ENCODE peak calls at places on chromosomes 3 and 15, in four cellular contexts. One of them, this sample, is unnamed.

GRCh38 chr3:32401541-32402052 is 9.9 kb downstream of the CMTM7 start:
- DNase-seq in psoas muscle: peak
- DNase-seq in ureter: peak
- DNase-seq in transverse colon: peak
- DNase-seq in this sample: peak

GRCh38 chr3:141485578-141486415 is 1.0 kb upstream of the RASA2 start:
- DNase-seq in ureter: no peak
- DNase-seq in transverse colon: no peak
- DNase-seq in psoas muscle: no peak
- DNase-seq in this sample: peak

GRCh38 chr3:108608750-108609149 is 19.2 kb downstream of the DZIP3 start:
- DNase-seq in psoas muscle: no peak
- DNase-seq in transverse colon: no peak
- DNase-seq in ureter: no peak
- DNase-seq in this sample: no peak

GRCh38 chr15:74240002-74240568 is 4.0 kb downstream of the CCDC33 start:
- DNase-seq in ureter: peak
- DNase-seq in psoas muscle: peak
- DNase-seq in transverse colon: peak
- DNase-seq in this sample: peak

GRCh38 chr3:65995030-65995429 is 43.7 kb downstream of the MAGI1 start:
- DNase-seq in ureter: no peak
- DNase-seq in psoas muscle: no peak
- DNase-seq in transverse colon: no peak
- DNase-seq in this sample: no peak

GRCh38 chr3:150251654-150252053 is 156.4 kb upstream of the TSC22D2 start:
- DNase-seq in psoas muscle: no peak
- DNase-seq in ureter: no peak
- DNase-seq in transverse colon: no peak
- DNase-seq in this sample: no peak

GRCh38 chr3:178236555-178237277 is 299.5 kb upstream of the KCNMB2 start:
- DNase-seq in transverse colon: no peak
- DNase-seq in ureter: no peak
- DNase-seq in psoas muscle: no peak
- DNase-seq in this sample: no peak

GRCh38 chr3:115325539-115325938 is 178.5 kb upstream of the ZBTB20 start:
- DNase-seq in transverse colon: no peak
- DNase-seq in ureter: no peak
- DNase-seq in psoas muscle: no peak
- DNase-seq in this sample: no peak

GRCh38 chr3:113157408-113157980 is 53.9 kb upstream of the BOC start:
- DNase-seq in ureter: no peak
- DNase-seq in psoas muscle: peak
- DNase-seq in transverse colon: no peak
- DNase-seq in this sample: no peak

GRCh38 chr3:13548696-13549512 is at the start of gene FBLN2:
- DNase-seq in psoas muscle: peak
- DNase-seq in transverse colon: peak
- DNase-seq in ureter: no peak
- DNase-seq in this sample: no peak

GRCh38 chr3:89116486-89116885 is 9.1 kb downstream of the EPHA3 start:
- DNase-seq in ureter: no peak
- DNase-seq in psoas muscle: no peak
- DNase-seq in transverse colon: no peak
- DNase-seq in this sample: no peak

GRCh38 chr3:77048186-77048585 is 8.3 kb downstream of the ROBO2 start:
- DNase-seq in psoas muscle: no peak
- DNase-seq in ureter: no peak
- DNase-seq in transverse colon: no peak
- DNase-seq in this sample: no peak

GRCh38 chr3:59660852-59661624 is 611.2 kb upstream of the CFAP20DC start:
- DNase-seq in transverse colon: no peak
- DNase-seq in psoas muscle: no peak
- DNase-seq in ureter: no peak
- DNase-seq in this sample: peak

GRCh38 chr3:50314342-50314741 is 8.2 kb downstream of the HYAL2 start:
- DNase-seq in psoas muscle: no peak
- DNase-seq in ureter: no peak
- DNase-seq in transverse colon: no peak
- DNase-seq in this sample: no peak

GRCh38 chr3:16474304-16474703 is 39.2 kb downstream of the RFTN1 start:
- DNase-seq in transverse colon: no peak
- DNase-seq in ureter: no peak
- DNase-seq in psoas muscle: no peak
- DNase-seq in this sample: no peak

GRCh38 chr3:176650478-176650877 is 546.8 kb downstream of the TBL1XR1 start:
- DNase-seq in psoas muscle: no peak
- DNase-seq in ureter: no peak
- DNase-seq in transverse colon: no peak
- DNase-seq in this sample: no peak

GRCh38 chr3:75985432-75985831 is 200.1 kb upstream of the ZNF717 start:
- DNase-seq in psoas muscle: no peak
- DNase-seq in transverse colon: no peak
- DNase-seq in ureter: no peak
- DNase-seq in this sample: no peak

GRCh38 chr15:78438595-78439285 is 724 bp downstream of the IREB2 start:
- DNase-seq in ureter: no peak
- DNase-seq in psoas muscle: no peak
- DNase-seq in transverse colon: no peak
- DNase-seq in this sample: no peak

GRCh38 chr3:114144909-114145688 is 33.8 kb downstream of the DRD3 start:
- DNase-seq in psoas muscle: no peak
- DNase-seq in ureter: no peak
- DNase-seq in transverse colon: no peak
- DNase-seq in this sample: no peak

GRCh38 chr3:128585974-128586373 is 64.6 kb downstream of the RPN1 start:
- DNase-seq in psoas muscle: no peak
- DNase-seq in transverse colon: no peak
- DNase-seq in ureter: peak
- DNase-seq in this sample: no peak

GRCh38 chr3:79392479-79392878 is 375.3 kb downstream of the ROBO1 start:
- DNase-seq in ureter: no peak
- DNase-seq in psoas muscle: no peak
- DNase-seq in transverse colon: no peak
- DNase-seq in this sample: no peak

GRCh38 chr15:29736745-29737023 is 85.6 kb downstream of the TJP1 start:
- DNase-seq in transverse colon: no peak
- DNase-seq in psoas muscle: no peak
- DNase-seq in ureter: no peak
- DNase-seq in this sample: no peak

GRCh38 chr15:56491110-56491722 is 26.3 kb upstream of the MNS1 start:
- DNase-seq in transverse colon: peak
- DNase-seq in ureter: peak
- DNase-seq in psoas muscle: peak
- DNase-seq in this sample: peak

GRCh38 chr3:97658670-97659285 is 105.8 kb upstream of the ARL6 start:
- DNase-seq in psoas muscle: no peak
- DNase-seq in ureter: no peak
- DNase-seq in transverse colon: no peak
- DNase-seq in this sample: no peak